ENCODE peak calls at places on chromosome 14, in nine cellular contexts. M is endothelial cell of umbilical vein, V is substantia nigra, K is breast epithelium, X is testis, D is neural progenitor cell, R is sigmoid colon, E is thoracic aorta, O is GM23248. B is an unnamed sample.

GRCh38 chr14:23577004-23577681 is 1.4 kb downstream of the JPH4 start:
- DNase-seq in M (no peak), V (no peak), K (no peak), X (no peak), D (peak; percentile 67), R (peak; percentile 63), E (no peak), O (peak; percentile 42), B (peak; percentile 81)

GRCh38 chr14:50084666-50085065 is 31.7 kb downstream of the VCPKMT start:
- DNase-seq in M (no peak), V (no peak), K (no peak), X (no peak), D (no peak), R (no peak), E (no peak), O (no peak), B (no peak)

GRCh38 chr14:50831704-50832130 is 755 bp upstream of the NIN start:
- DNase-seq in M (no peak), V (no peak), K (no peak), X (no peak), D (peak; percentile 46), R (no peak), E (no peak), O (peak; percentile 41), B (no peak)

GRCh38 chr14:105412768-105413541 is 6.7 kb upstream of the MTA1 start:
- DNase-seq in M (no peak), V (no peak), K (no peak), X (no peak), D (no peak), R (no peak), E (no peak), O (no peak), B (no peak)

GRCh38 chr14:79448922-79449321 is 762.4 kb downstream of the DIO2 start:
- DNase-seq in M (no peak), V (no peak), K (no peak), X (no peak), D (no peak), R (no peak), E (no peak), O (no peak), B (no peak)

GRCh38 chr14:42374332-42374731 is 767.7 kb downstream of the LRFN5 start:
- DNase-seq in M (no peak), V (no peak), K (no peak), X (no peak), D (no peak), R (no peak), E (no peak), O (no peak), B (no peak)

GRCh38 chr14:92154283-92154942 is 32.6 kb downstream of the CPSF2 start:
- DNase-seq in M (no peak), V (no peak), K (no peak), X (no peak), D (no peak), R (no peak), E (no peak), O (peak; percentile 57), B (no peak)

GRCh38 chr14:91142214-91142668 is 28.4 kb downstream of the DGLUCY start:
- DNase-seq in M (no peak), V (no peak), K (no peak), X (no peak), D (no peak), R (no peak), E (no peak), O (no peak), B (no peak)

GRCh38 chr14:54722791-54723432 is 156.0 kb downstream of the SAMD4A start:
- DNase-seq in M (peak; percentile 47), V (no peak), K (no peak), X (no peak), D (peak; percentile 56), R (no peak), E (no peak), O (no peak), B (no peak)

GRCh38 chr14:51410846-51411245 is 170.8 kb downstream of the TMX1 start:
- DNase-seq in M (no peak), V (no peak), K (no peak), X (no peak), D (no peak), R (no peak), E (no peak), O (no peak), B (no peak)

GRCh38 chr14:35368583-35368982 is 36.0 kb downstream of the NFKBIA start:
- DNase-seq in M (no peak), V (no peak), K (no peak), X (no peak), D (no peak), R (no peak), E (no peak), O (no peak), B (no peak)

GRCh38 chr14:103279129-103280025 is 54.7 kb upstream of the EIF5 start:
- DNase-seq in M (no peak), V (no peak), K (no peak), X (peak; percentile 46), D (peak; percentile 42), R (peak; percentile 69), E (no peak), O (peak; percentile 51), B (no peak)

GRCh38 chr14:98623806-98624430 is 648.1 kb downstream of the BCL11B start:
- DNase-seq in M (no peak), V (no peak), K (no peak), X (no peak), D (no peak), R (no peak), E (no peak), O (no peak), B (no peak)

GRCh38 chr14:79730911-79731310 is 480.4 kb downstream of the DIO2 start:
- DNase-seq in M (no peak), V (no peak), K (no peak), X (no peak), D (no peak), R (no peak), E (no peak), O (no peak), B (no peak)

GRCh38 chr14:103522649-103523582 is at the start of gene CKB:
- DNase-seq in M (no peak), V (peak; percentile 87), K (no peak), X (peak; percentile 86), D (peak; percentile 91), R (peak; percentile 93), E (no peak), O (peak; percentile 82), B (peak; percentile 85)

DNA sequence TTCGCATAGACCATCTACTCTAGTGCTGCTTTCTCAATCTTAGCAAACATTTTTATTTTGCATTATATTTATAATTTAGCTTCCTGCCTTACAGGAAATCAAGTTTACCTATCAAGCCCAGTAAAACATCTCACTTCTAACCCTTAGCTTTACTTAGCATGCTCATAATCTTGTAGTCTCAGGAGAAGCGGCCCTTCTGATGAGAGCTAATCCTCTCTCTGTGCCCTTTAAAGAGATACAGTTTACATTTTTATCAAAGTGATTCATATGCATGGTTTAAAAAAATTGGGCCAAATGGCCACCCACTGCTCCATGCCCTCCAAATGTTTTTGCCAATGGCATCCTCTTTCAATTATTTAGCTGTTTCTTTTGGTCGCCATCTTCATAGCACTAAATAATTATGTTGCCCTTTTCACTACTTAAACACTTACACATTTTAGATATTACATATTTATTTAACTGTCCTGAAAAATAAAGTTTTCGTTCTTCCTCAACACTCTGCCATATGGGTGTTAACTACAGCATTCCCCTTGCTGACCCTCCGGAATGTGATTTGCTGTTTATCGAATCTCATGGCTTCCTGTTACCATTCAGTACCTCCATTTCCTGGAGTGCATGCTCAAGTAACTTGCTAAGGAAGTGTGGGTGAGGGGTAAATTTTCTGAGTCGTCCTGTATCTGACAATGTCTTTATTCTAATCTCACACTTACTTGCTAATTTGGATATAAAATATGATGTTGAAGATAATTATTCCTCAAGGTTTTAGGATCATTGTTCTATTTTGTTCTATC is 29.3 kb downstream of the YLPM1 start:
- DNase-seq in M (peak; percentile 84), V (no peak), K (no peak), X (no peak), D (no peak), R (no peak), E (no peak), O (peak; percentile 21), B (no peak)
- H3K27ac ChIP-seq in M (peak overlapping the region; percentile 77), V (no peak overlapping the region), K (no peak overlapping the region), X (no peak overlapping the region), D (no peak overlapping the region), R (peak overlapping the region; percentile 0), E (no peak overlapping the region), O (peak overlapping the region; percentile 69), B (no peak overlapping the region)

GRCh38 chr14:100408350-100409015 is 85.3 kb downstream of the SLC25A47 start:
- DNase-seq in M (no peak), V (no peak), K (peak; percentile 27), X (no peak), D (no peak), R (no peak), E (no peak), O (peak; percentile 23), B (peak; percentile 60)

GRCh38 chr14:100404419-100404818 is 81.3 kb downstream of the SLC25A47 start:
- DNase-seq in M (no peak), V (no peak), K (no peak), X (no peak), D (no peak), R (no peak), E (no peak), O (no peak), B (no peak)

GRCh38 chr14:100405752-100406455 is 82.8 kb downstream of the SLC25A47 start:
- DNase-seq in M (no peak), V (no peak), K (no peak), X (no peak), D (no peak), R (no peak), E (no peak), O (no peak), B (no peak)

GRCh38 chr14:100407376-100408102 is 84.4 kb downstream of the SLC25A47 start:
- DNase-seq in M (no peak), V (no peak), K (peak; percentile 5), X (no peak), D (no peak), R (no peak), E (no peak), O (no peak), B (no peak)

GRCh38 chr14:100406505-100407131 is 83.5 kb downstream of the SLC25A47 start:
- DNase-seq in M (no peak), V (no peak), K (no peak), X (no peak), D (no peak), R (no peak), E (no peak), O (peak; percentile 27), B (no peak)
- H3K27ac ChIP-seq in M (no peak overlapping the region), V (no peak overlapping the region), K (peak overlapping the region; percentile 40), X (no peak overlapping the region), D (no peak overlapping the region), R (no peak overlapping the region), E (no peak overlapping the region), O (no peak overlapping the region), B (peak overlapping the region; percentile 21)

GRCh38 chr14:76810953-76811400 is 1.7 kb downstream of the ANGEL1 start:
- DNase-seq in M (peak; percentile 59), V (peak; percentile 24), K (no peak), X (peak; percentile 64), D (peak; percentile 31), R (no peak), E (no peak), O (peak; percentile 68), B (no peak)
- H3K27ac ChIP-seq in M (peak overlapping the region; percentile 48), V (peak overlapping the region; percentile 66), K (peak overlapping the region; percentile 27), X (no peak overlapping the region), D (no peak overlapping the region), R (peak overlapping the region; percentile 88), E (no peak overlapping the region), O (peak overlapping the region; percentile 19), B (no peak overlapping the region)

DNA sequence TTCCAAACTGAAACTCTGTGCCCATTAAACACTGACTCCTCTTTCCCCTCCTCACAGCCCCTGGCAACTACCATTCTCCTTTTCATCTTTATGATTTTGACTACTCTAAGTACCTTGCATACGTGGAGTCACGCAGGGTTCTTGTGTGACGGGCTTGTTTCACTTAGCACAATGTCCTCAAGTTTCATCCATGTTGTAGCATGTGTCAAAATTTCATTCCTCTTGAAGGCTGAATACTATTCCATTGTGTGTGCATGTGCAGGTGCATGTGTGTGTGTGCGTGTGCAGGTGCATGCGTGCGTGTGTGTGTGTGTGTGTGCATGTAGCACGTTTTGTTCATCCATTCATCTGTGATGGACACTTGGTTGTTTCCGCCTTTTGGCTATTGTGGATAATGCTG is 106.1 kb downstream of the ZFP36L1 start:
- DNase-seq in M (no peak), V (no peak), K (no peak), X (no peak), D (no peak), R (peak; percentile 14), E (no peak), O (no peak), B (no peak)
- H3K27ac ChIP-seq in M (no peak overlapping the region), V (no peak overlapping the region), K (no peak overlapping the region), X (no peak overlapping the region), D (no peak overlapping the region), R (no peak overlapping the region), E (no peak overlapping the region), O (peak overlapping the region; percentile 83), B (no peak overlapping the region)